ENCODE peak calls at places on chromosomes 13 and 19, in six cellular contexts. One of them, this sample, is unnamed.

GRCh38 chr19:52922841-52923781 is at the start of gene ZNF888:
- DNase-seq in adrenal gland: peak; percentile 87
- DNase-seq in heart left ventricle: peak; percentile 88
- DNase-seq in A549: no peak
- DNase-seq in ascending aorta: peak; percentile 96
- DNase-seq in cardiac muscle cell: peak; percentile 91
- DNase-seq in this sample: no peak

GRCh38 chr19:2014081-2014693 is 1.3 kb downstream of the BTBD2 start:
- DNase-seq in adrenal gland: no peak
- DNase-seq in heart left ventricle: no peak
- DNase-seq in A549: no peak
- DNase-seq in ascending aorta: no peak
- DNase-seq in cardiac muscle cell: no peak
- DNase-seq in this sample: no peak

GRCh38 chr13:29832899-29833298 is 17.5 kb downstream of the UBL3 start:
- DNase-seq in adrenal gland: no peak
- DNase-seq in heart left ventricle: no peak
- DNase-seq in A549: no peak
- DNase-seq in ascending aorta: no peak
- DNase-seq in cardiac muscle cell: no peak
- DNase-seq in this sample: no peak

GRCh38 chr19:43692882-43693281 is 22.9 kb upstream of the PLAUR start:
- DNase-seq in adrenal gland: no peak
- DNase-seq in heart left ventricle: no peak
- DNase-seq in A549: no peak
- DNase-seq in ascending aorta: no peak
- DNase-seq in cardiac muscle cell: no peak
- DNase-seq in this sample: no peak

GRCh38 chr19:44847144-44848035 is 1.3 kb downstream of the NECTIN2 start:
- DNase-seq in adrenal gland: peak; percentile 88
- DNase-seq in heart left ventricle: peak; percentile 85
- DNase-seq in A549: peak; percentile 65
- DNase-seq in ascending aorta: peak; percentile 85
- DNase-seq in cardiac muscle cell: peak; percentile 83
- DNase-seq in this sample: no peak

GRCh38 chr19:28436320-28436719 is 776.6 kb downstream of the UQCRFS1 start:
- DNase-seq in adrenal gland: no peak
- DNase-seq in heart left ventricle: no peak
- DNase-seq in A549: no peak
- DNase-seq in ascending aorta: no peak
- DNase-seq in cardiac muscle cell: no peak
- DNase-seq in this sample: no peak

GRCh38 chr13:75621147-75621546 is 15.0 kb upstream of the LMO7 start:
- DNase-seq in adrenal gland: no peak
- DNase-seq in heart left ventricle: no peak
- DNase-seq in A549: no peak
- DNase-seq in ascending aorta: no peak
- DNase-seq in cardiac muscle cell: no peak
- DNase-seq in this sample: peak; percentile 43

GRCh38 chr19:6209680-6210079 is 70.1 kb downstream of the MLLT1 start:
- DNase-seq in adrenal gland: no peak
- DNase-seq in heart left ventricle: no peak
- DNase-seq in A549: no peak
- DNase-seq in ascending aorta: no peak
- DNase-seq in cardiac muscle cell: no peak
- DNase-seq in this sample: no peak

GRCh38 chr13:67374391-67374790 is 144.3 kb upstream of the PCDH9 start:
- DNase-seq in adrenal gland: no peak
- DNase-seq in heart left ventricle: no peak
- DNase-seq in A549: no peak
- DNase-seq in ascending aorta: no peak
- DNase-seq in cardiac muscle cell: no peak
- DNase-seq in this sample: no peak

GRCh38 chr13:110497003-110497402 is 64.5 kb downstream of the RAB20 start:
- DNase-seq in adrenal gland: no peak
- DNase-seq in heart left ventricle: no peak
- DNase-seq in A549: no peak
- DNase-seq in ascending aorta: no peak
- DNase-seq in cardiac muscle cell: no peak
- DNase-seq in this sample: no peak

GRCh38 chr19:36215276-36216171 is 618 bp downstream of the ZNF146 start:
- DNase-seq in adrenal gland: peak; percentile 30
- DNase-seq in heart left ventricle: no peak
- DNase-seq in A549: peak; percentile 57
- DNase-seq in ascending aorta: no peak
- DNase-seq in cardiac muscle cell: peak; percentile 17
- DNase-seq in this sample: no peak

GRCh38 chr19:5046339-5047039 is 77.6 kb downstream of the KDM4B start:
- DNase-seq in adrenal gland: no peak
- DNase-seq in heart left ventricle: no peak
- DNase-seq in A549: peak; percentile 86
- DNase-seq in ascending aorta: no peak
- DNase-seq in cardiac muscle cell: no peak
- DNase-seq in this sample: no peak

GRCh38 chr19:45123440-45123850 is 30.5 kb downstream of the PPP1R37 start:
- DNase-seq in adrenal gland: no peak
- DNase-seq in heart left ventricle: no peak
- DNase-seq in A549: no peak
- DNase-seq in ascending aorta: no peak
- DNase-seq in cardiac muscle cell: no peak
- DNase-seq in this sample: no peak

GRCh38 chr13:42272115-42272756 is at the start of gene AKAP11:
- DNase-seq in adrenal gland: peak; percentile 48
- DNase-seq in heart left ventricle: peak; percentile 60
- DNase-seq in A549: peak; percentile 5
- DNase-seq in ascending aorta: peak; percentile 76
- DNase-seq in cardiac muscle cell: peak; percentile 82
- DNase-seq in this sample: no peak

GRCh38 chr13:47188802-47189201 is 291.9 kb upstream of the HTR2A start:
- DNase-seq in adrenal gland: no peak
- DNase-seq in heart left ventricle: no peak
- DNase-seq in A549: no peak
- DNase-seq in ascending aorta: no peak
- DNase-seq in cardiac muscle cell: no peak
- DNase-seq in this sample: no peak

GRCh38 chr13:110347535-110348308 is 40.6 kb downstream of the COL4A2 start:
- DNase-seq in adrenal gland: peak; percentile 40
- DNase-seq in heart left ventricle: peak; percentile 65
- DNase-seq in A549: peak; percentile 53
- DNase-seq in ascending aorta: peak; percentile 97
- DNase-seq in cardiac muscle cell: no peak
- DNase-seq in this sample: no peak

GRCh38 chr19:11931051-11931450 is 6.1 kb downstream of the ZNF700 start:
- DNase-seq in adrenal gland: no peak
- DNase-seq in heart left ventricle: no peak
- DNase-seq in A549: no peak
- DNase-seq in ascending aorta: no peak
- DNase-seq in cardiac muscle cell: no peak
- DNase-seq in this sample: no peak

GRCh38 chr13:28459911-28460310 is 35.0 kb downstream of the FLT1 start:
- DNase-seq in adrenal gland: no peak
- DNase-seq in heart left ventricle: no peak
- DNase-seq in A549: no peak
- DNase-seq in ascending aorta: no peak
- DNase-seq in cardiac muscle cell: no peak
- DNase-seq in this sample: no peak

GRCh38 chr13:43348397-43348796 is 325.0 kb downstream of the DNAJC15 start:
- DNase-seq in adrenal gland: no peak
- DNase-seq in heart left ventricle: no peak
- DNase-seq in A549: no peak
- DNase-seq in ascending aorta: no peak
- DNase-seq in cardiac muscle cell: no peak
- DNase-seq in this sample: no peak

GRCh38 chr19:46065486-46065885 is 24.7 kb upstream of the IGFL4 start:
- DNase-seq in adrenal gland: peak; percentile 52
- DNase-seq in heart left ventricle: no peak
- DNase-seq in A549: no peak
- DNase-seq in ascending aorta: no peak
- DNase-seq in cardiac muscle cell: no peak
- DNase-seq in this sample: no peak

GRCh38 chr19:17220207-17220758 is 5.1 kb downstream of the USE1 start:
- DNase-seq in adrenal gland: peak; percentile 81
- DNase-seq in heart left ventricle: no peak
- DNase-seq in A549: no peak
- DNase-seq in ascending aorta: no peak
- DNase-seq in cardiac muscle cell: no peak
- DNase-seq in this sample: no peak

GRCh38 chr19:40719414-40719894 is 2.5 kb downstream of the ITPKC start:
- DNase-seq in adrenal gland: no peak
- DNase-seq in heart left ventricle: no peak
- DNase-seq in A549: no peak
- DNase-seq in ascending aorta: no peak
- DNase-seq in cardiac muscle cell: no peak
- DNase-seq in this sample: no peak

GRCh38 chr19:12494260-12494860 is 9.7 kb upstream of the ZNF709 start:
- DNase-seq in adrenal gland: no peak
- DNase-seq in heart left ventricle: no peak
- DNase-seq in A549: no peak
- DNase-seq in ascending aorta: no peak
- DNase-seq in cardiac muscle cell: no peak
- DNase-seq in this sample: no peak

GRCh38 chr13:21043898-21044297 is 17.5 kb downstream of the LATS2 start:
- DNase-seq in adrenal gland: peak; percentile 13
- DNase-seq in heart left ventricle: no peak
- DNase-seq in A549: no peak
- DNase-seq in ascending aorta: no peak
- DNase-seq in cardiac muscle cell: peak; percentile 22
- DNase-seq in this sample: peak; percentile 89

GRCh38 chr13:66751691-66752090 is 478.4 kb downstream of the PCDH9 start:
- DNase-seq in adrenal gland: no peak
- DNase-seq in heart left ventricle: no peak
- DNase-seq in A549: no peak
- DNase-seq in ascending aorta: no peak
- DNase-seq in cardiac muscle cell: no peak
- DNase-seq in this sample: no peak

GRCh38 chr19:49333426-49334288 is 1.5 kb upstream of the CD37 start:
- DNase-seq in adrenal gland: no peak
- DNase-seq in heart left ventricle: peak; percentile 37
- DNase-seq in A549: no peak
- DNase-seq in ascending aorta: peak; percentile 65
- DNase-seq in cardiac muscle cell: no peak
- DNase-seq in this sample: no peak

GRCh38 chr19:4061178-4061682 is 5.5 kb downstream of the ZBTB7A start:
- DNase-seq in adrenal gland: peak; percentile 89
- DNase-seq in heart left ventricle: peak; percentile 80
- DNase-seq in A549: no peak
- DNase-seq in ascending aorta: peak; percentile 91
- DNase-seq in cardiac muscle cell: no peak
- DNase-seq in this sample: no peak

GRCh38 chr19:40284501-40285352 is at the start of gene AKT2:
- DNase-seq in adrenal gland: no peak
- DNase-seq in heart left ventricle: peak; percentile 75
- DNase-seq in A549: peak; percentile 85
- DNase-seq in ascending aorta: no peak
- DNase-seq in cardiac muscle cell: peak; percentile 88
- DNase-seq in this sample: peak; percentile 8

GRCh38 chr19:38849746-38850230 is at the start of gene HNRNPL:
- DNase-seq in adrenal gland: no peak
- DNase-seq in heart left ventricle: peak; percentile 99
- DNase-seq in A549: no peak
- DNase-seq in ascending aorta: no peak
- DNase-seq in cardiac muscle cell: no peak
- DNase-seq in this sample: no peak
- TF ChIP-seq CTCF in adrenal gland: peak; percentile 16
- TF ChIP-seq CTCF in heart left ventricle: peak; percentile 50
- TF ChIP-seq CTCF in A549: peak; percentile 40
- TF ChIP-seq CTCF in ascending aorta: peak; percentile 25
- TF ChIP-seq CTCF in cardiac muscle cell: peak; percentile 43
- TF ChIP-seq CTCF in this sample: peak; percentile 54

GRCh38 chr13:94683426-94683825 is 28.9 kb downstream of the SOX21 start:
- DNase-seq in adrenal gland: no peak
- DNase-seq in heart left ventricle: no peak
- DNase-seq in A549: no peak
- DNase-seq in ascending aorta: no peak
- DNase-seq in cardiac muscle cell: no peak
- DNase-seq in this sample: no peak
- H3K4me3 ChIP-seq in adrenal gland: no peak overlapping the region
- H3K4me3 ChIP-seq in heart left ventricle: no peak overlapping the region
- H3K4me3 ChIP-seq in A549: no peak overlapping the region
- H3K4me3 ChIP-seq in ascending aorta: no peak overlapping the region
- H3K4me3 ChIP-seq in cardiac muscle cell: no peak overlapping the region
- H3K4me3 ChIP-seq in this sample: no peak overlapping the region

GRCh38 chr19:21383980-21384582 is 12.9 kb upstream of the ZNF493 start:
- DNase-seq in adrenal gland: no peak
- DNase-seq in heart left ventricle: no peak
- DNase-seq in A549: no peak
- DNase-seq in ascending aorta: no peak
- DNase-seq in cardiac muscle cell: no peak
- DNase-seq in this sample: no peak
- H3K9me3 ChIP-seq in adrenal gland: peaks cover 6% of the 10 kb centered on the region
- H3K9me3 ChIP-seq in heart left ventricle: peaks cover 97% of the 10 kb centered on the region
- H3K9me3 ChIP-seq in A549: no peaks in the 10 kb centered on the region
- H3K9me3 ChIP-seq in ascending aorta: peaks cover 98% of the 10 kb centered on the region
- H3K9me3 ChIP-seq in cardiac muscle cell: peaks cover 5% of the 10 kb centered on the region
- H3K9me3 ChIP-seq in this sample: peaks cover 33% of the 10 kb centered on the region

DNA sequence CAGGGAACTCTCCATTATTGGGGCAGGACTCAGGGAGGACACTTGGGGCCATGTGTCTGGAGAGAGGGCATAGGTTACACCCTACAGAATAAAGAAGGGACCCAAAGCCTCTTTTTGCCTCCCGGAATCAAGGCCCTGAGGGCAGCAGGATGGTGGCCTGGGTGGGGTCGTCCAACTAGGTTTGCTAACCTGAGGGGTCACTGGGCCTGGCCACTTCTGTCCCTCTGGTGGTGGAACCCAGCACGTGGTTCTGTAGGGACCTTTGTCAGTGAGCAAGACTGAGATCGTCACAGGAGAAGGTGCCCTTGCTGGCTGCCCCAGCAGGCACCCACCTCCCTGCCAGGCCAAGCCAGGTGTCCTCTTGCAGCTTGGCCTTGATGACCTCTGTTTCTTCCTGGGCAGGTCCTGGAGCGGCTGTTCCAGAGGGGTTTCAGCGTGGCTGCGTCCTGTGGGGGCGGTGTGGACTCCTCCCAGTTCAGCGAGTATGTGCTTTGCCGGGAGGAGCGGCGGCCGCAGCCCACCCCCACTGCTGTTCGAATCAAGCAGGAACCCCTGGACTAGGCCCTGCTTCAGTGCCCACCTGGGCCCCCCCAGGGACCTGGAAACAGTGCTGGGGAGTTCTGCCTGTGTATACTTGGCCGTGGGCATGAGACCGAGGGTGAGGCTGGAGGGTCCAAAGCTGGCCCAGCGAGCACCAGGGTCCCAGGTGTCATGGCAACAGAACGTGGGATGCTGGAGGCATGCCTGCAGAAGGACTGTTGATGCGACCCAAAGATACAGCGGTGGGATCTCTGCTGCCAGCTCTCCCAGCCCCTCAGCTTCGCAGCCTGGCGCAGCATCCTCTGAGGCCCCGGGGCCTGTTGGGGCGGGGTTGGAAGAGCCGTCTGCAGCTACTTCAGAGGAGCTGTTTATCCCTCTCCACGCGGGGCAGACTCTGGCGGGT is 16.0 kb downstream of the KCTD15 start:
- DNase-seq in adrenal gland: no peak
- DNase-seq in heart left ventricle: no peak
- DNase-seq in A549: no peak
- DNase-seq in ascending aorta: no peak
- DNase-seq in cardiac muscle cell: no peak
- DNase-seq in this sample: no peak
- TF ChIP-seq CTCF in adrenal gland: no peak
- TF ChIP-seq CTCF in heart left ventricle: no peak
- TF ChIP-seq CTCF in A549: no peak
- TF ChIP-seq CTCF in ascending aorta: no peak
- TF ChIP-seq CTCF in cardiac muscle cell: no peak
- TF ChIP-seq CTCF in this sample: no peak